ENCODE peak calls at places on chromosomes 4 and X, in eight cellular contexts. R is activated T-helper 1 cell treated with Interleukin-2 at 50 U/mL for 16 hours, U is mesothelial cell of epicardium, D is T-helper 1 cell, A is Caki2, M is cardiac muscle cell, J is GM06990, F is fibroblast of lung. Q is an unnamed sample.

GRCh38 chr4:64883087-64883926 is 474.1 kb upstream of the TECRL start:
- DNase-seq in R (no peak), U (no peak), D (no peak), A (no peak), M (no peak), J (no peak), F (no peak), Q (no peak)

GRCh38 chr4:108060164-108060563 is 70.5 kb downstream of the HADH start:
- DNase-seq in R (no peak), U (no peak), D (no peak), A (no peak), M (peak), J (no peak), F (peak), Q (peak)

GRCh38 chrX:46380148-46380752 is 165.0 kb downstream of the ZNF674 start:
- DNase-seq in R (no peak), U (no peak), D (no peak), A (no peak), M (no peak), J (no peak), F (no peak), Q (no peak)

GRCh38 chrX:40290519-40290918 is 192.8 kb upstream of the BCOR start:
- DNase-seq in R (no peak), U (no peak), D (no peak), A (no peak), M (no peak), J (no peak), F (no peak), Q (no peak)

GRCh38 chr4:128168701-128169100 is 107.6 kb downstream of the LARP1B start:
- DNase-seq in R (no peak), U (no peak), D (no peak), A (no peak), M (no peak), J (no peak), F (no peak), Q (no peak)

GRCh38 chrX:16807548-16807947 is 21.3 kb downstream of the TXLNG start:
- DNase-seq in R (no peak), U (no peak), D (no peak), A (no peak), M (peak), J (no peak), F (peak), Q (peak)

GRCh38 chr4:112747035-112747434 is 110.1 kb downstream of the LARP7 start:
- DNase-seq in R (no peak), U (no peak), D (no peak), A (no peak), M (peak), J (no peak), F (no peak), Q (no peak)

GRCh38 chrX:78960888-78961287 is 15.7 kb downstream of the P2RY10 start:
- DNase-seq in R (no peak), U (no peak), D (no peak), A (no peak), M (no peak), J (no peak), F (no peak), Q (no peak)

GRCh38 chr4:87632469-87632868 is 17.6 kb upstream of the DMP1 start:
- DNase-seq in R (no peak), U (no peak), D (no peak), A (no peak), M (no peak), J (no peak), F (peak), Q (no peak)

GRCh38 chrX:70422886-70423336 is at the start of gene GDPD2:
- DNase-seq in R (no peak), U (no peak), D (no peak), A (peak), M (peak), J (no peak), F (peak), Q (no peak)

GRCh38 chrX:10725071-10725470 is 104.7 kb upstream of the MID1 start:
- DNase-seq in R (no peak), U (no peak), D (no peak), A (no peak), M (no peak), J (no peak), F (no peak), Q (no peak)

GRCh38 chr4:42656986-42657792 is at the start of gene ATP8A1:
- DNase-seq in R (peak), U (peak), D (peak), A (peak), M (peak), J (peak), F (peak), Q (peak)

GRCh38 chrX:1592128-1592862 is 891 bp downstream of the AKAP17A start:
- DNase-seq in R (no peak), U (peak), D (no peak), A (no peak), M (peak), J (peak), F (peak), Q (peak)

GRCh38 chrX:45628041-45628440 is 427.4 kb upstream of the DIPK2B start:
- DNase-seq in R (no peak), U (no peak), D (no peak), A (no peak), M (no peak), J (no peak), F (peak), Q (no peak)

GRCh38 chrX:41522071-41522470 is 74.9 kb downstream of the NYX start:
- DNase-seq in R (no peak), U (no peak), D (no peak), A (no peak), M (peak), J (no peak), F (no peak), Q (no peak)

GRCh38 chrX:40150503-40150902 is 52.7 kb upstream of the BCOR start:
- DNase-seq in R (no peak), U (no peak), D (no peak), A (no peak), M (no peak), J (no peak), F (no peak), Q (no peak)

GRCh38 chrX:70196961-70197805 is 19.9 kb downstream of the DGAT2L6 start:
- DNase-seq in R (peak), U (peak), D (peak), A (peak), M (peak), J (no peak), F (peak), Q (peak)

GRCh38 chr4:75995727-75996126 is 5.0 kb upstream of the SDAD1 start:
- DNase-seq in R (no peak), U (no peak), D (no peak), A (peak), M (peak), J (no peak), F (peak), Q (peak)

GRCh38 chr4:108901271-108901670 is 138.4 kb upstream of the ETNPPL start:
- DNase-seq in R (no peak), U (no peak), D (no peak), A (no peak), M (no peak), J (no peak), F (peak), Q (no peak)

GRCh38 chr4:79685542-79685941 is 277.5 kb upstream of the GK2 start:
- DNase-seq in R (no peak), U (no peak), D (no peak), A (no peak), M (no peak), J (no peak), F (no peak), Q (no peak)

GRCh38 chrX:9416562-9417319 is 48.1 kb upstream of the TBL1X start:
- DNase-seq in R (no peak), U (no peak), D (no peak), A (no peak), M (no peak), J (no peak), F (peak), Q (peak)

GRCh38 chrX:47228550-47229270 is 4.1 kb upstream of the USP11 start:
- DNase-seq in R (no peak), U (no peak), D (no peak), A (no peak), M (no peak), J (no peak), F (no peak), Q (no peak)

GRCh38 chrX:26783512-26784225 is 567.7 kb downstream of the MAGEB5 start:
- DNase-seq in R (no peak), U (no peak), D (no peak), A (no peak), M (peak), J (no peak), F (peak), Q (peak)

GRCh38 chr4:174120446-174121142 is 162.9 kb downstream of the FBXO8 start:
- DNase-seq in R (no peak), U (peak), D (no peak), A (peak), M (peak), J (peak), F (peak), Q (peak)

GRCh38 chrX:41302293-41302868 is 31.6 kb upstream of the DDX3X start:
- DNase-seq in R (no peak), U (no peak), D (no peak), A (peak), M (no peak), J (no peak), F (no peak), Q (no peak)

GRCh38 chrX:136941396-136942337 is 61.1 kb upstream of the RBMX start:
- DNase-seq in R (no peak), U (no peak), D (no peak), A (no peak), M (no peak), J (no peak), F (no peak), Q (no peak)

GRCh38 chr4:75940692-75941253 is at the start of gene NAAA:
- DNase-seq in R (peak), U (peak), D (peak), A (peak), M (peak), J (peak), F (peak), Q (peak)

GRCh38 chrX:118652717-118653116 is 74.7 kb upstream of the IL13RA1 start:
- DNase-seq in R (no peak), U (no peak), D (no peak), A (no peak), M (no peak), J (no peak), F (peak), Q (peak)

GRCh38 chr4:87103691-87104187 is 116.7 kb downstream of the KLHL8 start:
- DNase-seq in R (no peak), U (no peak), D (no peak), A (peak), M (no peak), J (no peak), F (peak), Q (peak)

GRCh38 chr4:87949961-87950360 is 25.6 kb upstream of the SPP1 start:
- DNase-seq in R (no peak), U (no peak), D (no peak), A (peak), M (no peak), J (no peak), F (peak), Q (no peak)

GRCh38 chrX:45714864-45715263 is 514.2 kb upstream of the DIPK2B start:
- DNase-seq in R (no peak), U (no peak), D (no peak), A (peak), M (no peak), J (peak), F (peak), Q (peak)

GRCh38 chr4:84401669-84402068 is 97.4 kb downstream of the NKX6-1 start:
- DNase-seq in R (no peak), U (no peak), D (no peak), A (no peak), M (peak), J (no peak), F (peak), Q (no peak)

GRCh38 chr4:165384186-165384585 is 5.4 kb downstream of the CPE start:
- DNase-seq in R (no peak), U (no peak), D (no peak), A (no peak), M (no peak), J (no peak), F (no peak), Q (no peak)

GRCh38 chr4:185464887-185465286 is 6.6 kb downstream of the CCDC110 start:
- DNase-seq in R (no peak), U (no peak), D (no peak), A (no peak), M (no peak), J (no peak), F (no peak), Q (peak)

GRCh38 chr4:104494822-104495559 is at the start of gene CXXC4:
- DNase-seq in R (peak), U (peak), D (peak), A (peak), M (peak), J (peak), F (peak), Q (peak)

Q was measured in fibroblast of villous mesenchyme.